ENCODE peak calls at places on chromosomes 1 and 21, in ten cellular contexts. R is CD8-positive, alpha-beta T cell; C is GM20000; K is breast epithelium; Z is lower lobe of right lung; Y is GM12878; Q is GM12865; X is endothelial cell; E is BE2C; J is left ventricle myocardium inferior. F is an unnamed sample.

GRCh38 chr1:35047188-35047858 is 15.6 kb upstream of the ZMYM6 start:
- DNase-seq in R (no peak), K (no peak), C (no peak), Q (no peak), E (no peak), X (no peak), Z (no peak), J (no peak), Y (no peak), F (peak)

GRCh38 chr1:150558328-150558727 is 9.1 kb downstream of the ADAMTSL4 start:
- DNase-seq in K (no peak), J (no peak), X (no peak), E (no peak), R (no peak), C (no peak), Z (no peak), Y (no peak), Q (no peak), F (no peak)

GRCh38 chr1:21392587-21393263 is 47.2 kb upstream of the NBPF3 start:
- DNase-seq in Q (no peak), J (no peak), Y (no peak), X (no peak), Z (no peak), E (no peak), K (no peak), R (no peak), C (no peak), F (no peak)

GRCh38 chr1:31834501-31834900 is 18.7 kb upstream of the SPOCD1 start:
- DNase-seq in E (no peak), X (no peak), C (peak), Q (peak), Z (no peak), Y (no peak), K (no peak), R (no peak), J (no peak), F (no peak)

GRCh38 chr1:26529405-26529654 is 231 bp upstream of the RPS6KA1 start:
- DNase-seq in C (no peak), Y (no peak), R (no peak), Z (no peak), E (no peak), Q (no peak), X (no peak), K (no peak), J (no peak), F (no peak)

GRCh38 chr1:110555807-110556470 is 37.0 kb upstream of the KCNA10 start:
- DNase-seq in K (no peak), X (no peak), R (no peak), J (peak), Y (no peak), C (no peak), E (peak), Q (no peak), Z (no peak), F (no peak)

GRCh38 chr1:9294910-9295636 is 2.4 kb downstream of the SPSB1 start:
- DNase-seq in Y (no peak), Z (no peak), X (no peak), C (peak), Q (peak), R (no peak), J (peak), E (no peak), K (no peak), F (peak)

GRCh38 chr1:218463194-218464156 is 118.3 kb downstream of the TGFB2 start:
- DNase-seq in C (no peak), Z (peak), R (no peak), Q (no peak), K (no peak), Y (no peak), E (no peak), J (peak), X (no peak), F (peak)

GRCh38 chr1:63772876-63773275 is 941 bp upstream of the ROR1 start:
- DNase-seq in J (no peak), C (peak), R (no peak), Z (no peak), E (no peak), X (no peak), Y (no peak), K (no peak), Q (no peak), F (no peak)

GRCh38 chr1:70902211-70902610 is 145.4 kb downstream of the PTGER3 start:
- DNase-seq in Q (no peak), E (no peak), X (no peak), Y (no peak), J (no peak), K (no peak), C (no peak), R (no peak), Z (no peak), F (no peak)

GRCh38 chr1:209513226-209513625 is 70.3 kb upstream of the CAMK1G start:
- DNase-seq in C (peak), Q (peak), K (no peak), E (peak), J (no peak), Y (no peak), Z (no peak), X (peak), R (no peak), F (peak)

GRCh38 chr1:203765029-203765837 is at the start of gene LAX1:
- DNase-seq in X (no peak), C (peak), J (no peak), Y (peak), K (no peak), Z (no peak), E (no peak), Q (peak), R (peak), F (no peak)

GRCh38 chr1:84785231-84785630 is 95.0 kb upstream of the SSX2IP start:
- DNase-seq in C (no peak), Z (no peak), E (no peak), Q (no peak), J (no peak), R (no peak), Y (no peak), K (no peak), X (no peak), F (no peak)

GRCh38 chr1:14755518-14756252 is 157.2 kb downstream of the KAZN start:
- DNase-seq in R (no peak), J (no peak), Q (peak), C (no peak), Z (no peak), E (no peak), Y (no peak), K (no peak), X (no peak), F (no peak)

GRCh38 chr1:97041011-97041410 is 319.4 kb downstream of the PTBP2 start:
- DNase-seq in E (no peak), C (no peak), Q (no peak), J (no peak), K (no peak), Y (no peak), Z (no peak), X (no peak), R (no peak), F (no peak)

GRCh38 chr1:44688760-44689446 is 14.4 kb downstream of the ARMH1 start:
- DNase-seq in R (no peak), Y (no peak), Z (peak), C (no peak), J (no peak), K (no peak), X (no peak), Q (no peak), E (no peak), F (no peak)

GRCh38 chr1:11272842-11273594 is at the start of gene UBIAD1:
- DNase-seq in J (peak), C (peak), R (peak), Z (peak), X (peak), Y (peak), E (peak), K (peak), Q (peak), F (peak)

GRCh38 chr1:172286629-172287076 is 133.8 kb upstream of the C1orf105 start:
- DNase-seq in Q (no peak), Z (no peak), Y (no peak), C (no peak), E (no peak), J (no peak), K (no peak), R (no peak), X (no peak), F (peak)

GRCh38 chr1:47575855-47576757 is 138.3 kb downstream of the FOXD2 start:
- DNase-seq in K (no peak), Y (no peak), Q (no peak), C (no peak), R (no peak), E (no peak), X (no peak), J (no peak), Z (no peak), F (peak)

GRCh38 chr1:3902111-3902511 is 2.0 kb upstream of the C1orf174 start:
- DNase-seq in X (no peak), C (no peak), J (no peak), Y (no peak), R (peak), Q (no peak), Z (peak), K (no peak), E (no peak), F (no peak)

GRCh38 chr1:111446967-111447892 is 1.8 kb downstream of the WDR77 start:
- DNase-seq in R (no peak), C (no peak), X (no peak), Y (no peak), Z (no peak), E (no peak), J (no peak), K (no peak), Q (peak), F (no peak)

GRCh38 chr1:2837316-2837715 is 35.8 kb upstream of the TTC34 start:
- DNase-seq in X (no peak), Y (no peak), K (no peak), E (no peak), Q (no peak), C (no peak), J (no peak), R (no peak), Z (no peak), F (no peak)

GRCh38 chr1:58927026-58927721 is 143.3 kb upstream of the JUN start:
- DNase-seq in X (no peak), Z (no peak), Y (no peak), Q (peak), C (no peak), K (no peak), J (no peak), E (no peak), R (no peak), F (no peak)

GRCh38 chr1:10957151-10957550 is 55.3 kb upstream of the TARDBP start:
- DNase-seq in R (no peak), J (no peak), Q (no peak), Y (no peak), Z (no peak), E (no peak), X (no peak), C (no peak), K (no peak), F (no peak)

GRCh38 chr1:36389960-36390359 is 4.2 kb upstream of the STK40 start:
- DNase-seq in E (no peak), K (no peak), R (no peak), Y (no peak), Z (no peak), C (no peak), X (no peak), J (no peak), Q (peak), F (no peak)

GRCh38 chr21:20882462-20883415 is 115.5 kb upstream of the NCAM2 start:
- DNase-seq in Z (no peak), E (peak), X (peak), Q (peak), Y (no peak), K (no peak), R (no peak), C (no peak), J (no peak), F (no peak)

GRCh38 chr1:185681034-185681633 is 53.1 kb upstream of the HMCN1 start:
- DNase-seq in Y (peak), E (no peak), J (no peak), Q (peak), R (no peak), K (no peak), Z (no peak), C (peak), X (peak), F (peak)

GRCh38 chr1:115330480-115331013 is 7.5 kb downstream of the NGF start:
- DNase-seq in J (no peak), X (no peak), E (no peak), Y (no peak), C (no peak), Z (no peak), Q (no peak), K (no peak), R (no peak), F (peak)
- TF ChIP-seq CTCF in J (no peak), X (no peak), E (no peak), Y (no peak), C (no peak), Z (no peak), Q (no peak), K (no peak), R (no peak), F (peak)

GRCh38 chr1:187383366-187383765 is 554.6 kb downstream of the PLA2G4A start:
- DNase-seq in K (no peak), X (no peak), C (no peak), Z (no peak), Y (no peak), E (peak), Q (no peak), R (no peak), J (no peak), F (no peak)
- TF ChIP-seq CTCF in K (no peak), X (no peak), C (no peak), Z (no peak), Y (no peak), E (peak), Q (no peak), R (no peak), J (no peak), F (no peak)

GRCh38 chr1:245888809-245889208 is 618.3 kb downstream of the SMYD3 start:
- DNase-seq in E (no peak), Y (peak), X (peak), J (no peak), C (peak), Q (peak), Z (no peak), R (no peak), K (no peak), F (peak)
- TF ChIP-seq CTCF in E (peak), Y (peak), X (peak), J (peak), C (peak), Q (peak), Z (peak), R (no peak), K (no peak), F (peak)

DNA sequence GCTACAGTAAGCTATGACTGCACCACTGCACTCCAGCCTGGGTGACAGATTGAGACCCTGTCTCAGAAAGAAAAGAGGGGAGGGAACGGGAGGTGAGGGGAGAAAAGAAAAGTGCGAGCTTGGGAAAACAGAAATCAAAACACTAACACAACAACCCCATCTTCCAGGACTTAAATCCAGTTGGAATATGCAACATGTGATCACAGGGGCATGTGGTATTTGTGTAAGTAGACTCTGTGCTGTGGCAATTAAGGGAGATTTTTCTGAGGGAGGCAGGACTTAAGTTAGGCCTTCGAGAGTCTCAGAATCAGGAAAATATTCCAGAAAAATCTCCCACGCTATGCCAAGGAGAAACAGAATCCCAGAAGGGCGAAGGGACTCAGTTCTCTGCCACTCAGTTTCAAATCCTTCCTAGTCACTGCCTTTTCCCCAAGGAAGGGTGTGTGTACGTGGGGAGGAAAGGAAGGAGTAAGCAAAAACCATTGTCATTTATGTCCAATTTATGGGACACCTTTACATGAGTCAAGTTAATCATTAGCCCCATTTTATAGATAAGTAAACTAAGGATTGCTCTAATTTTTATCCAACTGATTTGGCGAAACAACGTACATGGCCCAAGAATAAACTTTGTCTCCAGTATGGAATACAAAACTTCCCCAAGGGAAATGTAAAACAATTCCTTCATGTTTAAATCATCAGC is 12.3 kb downstream of the ID3 start:
- DNase-seq in Q (no peak), Y (no peak), J (no peak), X (no peak), R (no peak), C (no peak), Z (no peak), K (no peak), E (no peak), F (no peak)
- TF ChIP-seq CTCF in Q (no peak), Y (no peak), J (no peak), X (no peak), R (no peak), C (no peak), Z (no peak), K (no peak), E (no peak), F (no peak)

GRCh38 chr1:182084487-182085316 is 23.2 kb upstream of the ZNF648 start:
- DNase-seq in E (peak), Y (no peak), C (peak), X (peak), J (peak), K (peak), R (peak), Q (peak), Z (peak), F (peak)

GRCh38 chr1:182086136-182086535 is 24.6 kb upstream of the ZNF648 start:
- DNase-seq in Y (no peak), K (no peak), X (no peak), J (no peak), E (no peak), C (no peak), Z (no peak), Q (no peak), R (no peak), F (no peak)

GRCh38 chr1:182085726-182086125 is 24.2 kb upstream of the ZNF648 start:
- DNase-seq in J (no peak), X (no peak), C (no peak), Q (no peak), Z (no peak), E (no peak), K (no peak), Y (no peak), R (no peak), F (no peak)

GRCh38 chr1:182086620-182087019 is 25.1 kb upstream of the ZNF648 start:
- DNase-seq in K (no peak), Q (no peak), E (no peak), C (no peak), Y (no peak), R (no peak), J (no peak), Z (no peak), X (no peak), F (no peak)

DNA sequence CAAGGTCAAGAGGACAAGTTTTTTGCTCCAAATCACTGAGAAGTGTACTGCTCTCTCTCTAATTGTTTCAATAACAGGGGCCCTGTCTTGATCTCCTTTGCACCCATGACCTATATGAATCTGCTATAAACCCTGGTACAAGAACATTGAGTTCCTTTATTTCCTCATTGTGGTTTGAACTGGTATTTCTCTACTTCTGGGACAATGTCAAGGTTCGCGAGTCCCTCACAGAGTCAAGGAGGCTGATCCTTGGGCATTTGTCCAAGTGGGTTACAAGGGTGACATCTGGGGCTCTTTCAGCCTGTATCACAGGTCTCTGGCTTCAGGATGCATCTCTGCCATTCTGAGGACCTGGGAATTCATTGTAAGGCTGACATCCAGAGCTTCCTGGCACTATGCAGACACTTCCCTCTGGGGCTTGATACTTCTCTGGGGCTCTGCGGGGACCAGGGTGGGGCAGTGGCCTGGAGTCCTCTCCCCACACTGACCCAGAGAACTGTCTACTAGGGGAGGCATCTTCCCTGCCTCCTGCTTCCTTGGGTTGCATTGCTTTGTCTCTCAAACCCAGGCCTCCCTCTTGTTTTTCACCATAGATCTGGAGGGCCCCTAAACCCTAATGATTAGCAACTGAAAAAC is 22.5 kb upstream of the ZNF648 start:
- DNase-seq in R (no peak), Z (no peak), Y (no peak), J (no peak), K (no peak), C (no peak), X (no peak), Q (no peak), E (no peak), F (no peak)
- TF ChIP-seq CTCF in R (no peak), Z (no peak), Y (no peak), J (no peak), K (peak), C (no peak), X (no peak), Q (no peak), E (no peak), F (no peak)

DNA sequence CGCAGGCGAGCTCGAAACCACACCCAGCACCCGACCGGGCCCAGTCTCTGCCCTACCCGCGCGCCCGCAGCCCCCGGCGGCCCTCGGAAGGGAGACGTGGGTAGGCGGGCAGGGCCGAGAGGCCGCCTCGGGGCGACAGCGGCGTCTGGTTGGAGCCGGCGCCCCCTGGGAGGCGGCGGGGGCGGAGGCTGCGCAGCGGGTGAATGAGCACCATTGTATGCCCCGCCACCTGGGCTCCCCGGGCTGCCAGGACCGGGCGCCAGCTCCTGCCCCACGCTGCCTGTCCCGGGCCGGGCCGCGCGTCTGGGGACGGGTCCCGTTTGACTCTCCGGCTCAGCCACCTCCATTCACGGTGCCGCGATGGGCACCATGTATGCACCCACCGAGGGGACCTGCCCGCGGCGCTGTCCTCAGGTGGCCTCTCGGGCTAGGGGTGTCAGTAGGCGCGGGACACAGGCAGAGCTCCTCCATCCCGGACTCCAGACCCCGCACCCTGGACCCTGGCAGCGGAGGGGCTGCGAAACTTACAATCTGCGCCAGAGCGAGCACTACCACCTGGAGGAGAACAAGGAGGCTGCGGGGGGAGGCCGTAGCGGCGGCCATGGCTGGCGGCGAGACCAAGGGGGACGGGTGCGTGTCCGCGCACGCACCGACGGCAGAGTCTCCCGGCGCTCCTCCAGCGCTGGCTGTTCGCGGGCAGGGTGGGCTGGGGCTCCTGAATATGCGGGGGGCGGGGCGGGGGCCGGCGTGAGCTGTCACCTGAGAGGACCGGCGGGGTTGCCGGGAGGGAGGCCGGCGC is at the start of gene COL9A2:
- DNase-seq in R (peak), K (no peak), J (no peak), Y (no peak), E (peak), X (peak), Q (peak), Z (peak), C (peak), F (no peak)
- TF ChIP-seq CTCF in R (no peak), K (no peak), J (no peak), Y (no peak), E (no peak), X (no peak), Q (no peak), Z (no peak), C (no peak), F (no peak)

GRCh38 chr21:42540396-42540795 is 26.7 kb downstream of the SLC37A1 start:
- DNase-seq in E (no peak), X (no peak), R (no peak), Y (no peak), Z (no peak), Q (no peak), C (no peak), J (no peak), K (no peak), F (no peak)

GRCh38 chr21:42539342-42539741 is 25.7 kb downstream of the SLC37A1 start:
- DNase-seq in J (no peak), C (no peak), R (no peak), E (no peak), X (no peak), Z (no peak), Y (no peak), Q (no peak), K (no peak), F (no peak)

GRCh38 chr21:42538479-42539275 is 25.0 kb downstream of the SLC37A1 start:
- DNase-seq in Y (no peak), X (no peak), J (no peak), C (no peak), Z (no peak), E (no peak), K (no peak), R (no peak), Q (no peak), F (no peak)

GRCh38 chr21:42541174-42541573 is 27.5 kb downstream of the SLC37A1 start:
- DNase-seq in Q (no peak), C (no peak), Y (no peak), R (no peak), X (no peak), E (no peak), Z (no peak), J (no peak), K (no peak), F (no peak)

GRCh38 chr21:42539931-42540343 is 26.3 kb downstream of the SLC37A1 start:
- DNase-seq in Y (no peak), K (no peak), Q (no peak), Z (no peak), X (no peak), R (no peak), E (no peak), C (no peak), J (no peak), F (no peak)
- TF ChIP-seq CTCF in Y (no peak), K (no peak), Q (no peak), Z (no peak), X (no peak), R (no peak), E (peak), C (no peak), J (no peak), F (peak)

F was measured in HFFc6.